ENCODE peak calls at places on chromosomes 2 and 18, in four cellular contexts. M is activated CD8-positive, alpha-beta memory T cell treated with anti-CD3 and anti-CD28 coated beads, Interleukin-2, amount 50 U/mL, for 48 hours; D is NCI-H748 treated with DMSO at 0.1 percent for 48 hours; I is GM23248. H is an unnamed sample.

GRCh38 chr2:102107741-102108070 is 34.8 kb upstream of the IL1R1 start:
- DNase-seq in I (peak), D (no peak), M (no peak), H (no peak)

GRCh38 chr2:96100893-96101304 is 15.5 kb downstream of the ADRA2B start:
- DNase-seq in I (no peak), M (no peak), D (no peak), H (peak)

GRCh38 chr2:126799306-126799705 is 99.4 kb upstream of the TEX51 start:
- DNase-seq in M (no peak), D (no peak), I (no peak), H (no peak)

GRCh38 chr2:98604547-98604946 is 3.8 kb downstream of the COA5 start:
- DNase-seq in M (no peak), I (no peak), D (no peak), H (no peak)

GRCh38 chr2:197628043-197628500 is 47.3 kb downstream of the RFTN2 start:
- DNase-seq in M (no peak), D (no peak), I (peak), H (no peak)

GRCh38 chr2:183124957-183125255 is 663 bp downstream of the NUP35 start:
- DNase-seq in M (no peak), D (no peak), I (peak), H (no peak)

GRCh38 chr2:108633379-108633778 is 85.9 kb upstream of the RANBP2 start:
- DNase-seq in I (no peak), M (no peak), D (no peak), H (no peak)

GRCh38 chr18:55501594-55502345 is 86.2 kb downstream of the TCF4 start:
- DNase-seq in D (no peak), M (no peak), I (no peak), H (no peak)

GRCh38 chr2:152247337-152247695 is 71.8 kb upstream of the STAM2 start:
- DNase-seq in I (peak), M (no peak), D (no peak), H (no peak)

GRCh38 chr2:3269425-3270094 is 108.1 kb downstream of the EIPR1 start:
- DNase-seq in I (no peak), M (no peak), D (no peak), H (no peak)

GRCh38 chr2:189999661-190000060 is 62.9 kb downstream of the MSTN start:
- DNase-seq in I (no peak), D (no peak), M (no peak), H (no peak)

GRCh38 chr18:48342125-48342524 is 67.1 kb downstream of the ZBTB7C start:
- DNase-seq in I (no peak), D (no peak), M (no peak), H (no peak)

GRCh38 chr2:25483584-25484266 is 142.0 kb upstream of the DNMT3A start:
- DNase-seq in I (no peak), M (no peak), D (no peak), H (no peak)